ENCODE peak calls at places on chromosomes 6 and 20, in five cellular contexts. One of them, this sample, is unnamed.

GRCh38 chr20:50085481-50086365 is 27.2 kb downstream of the UBE2V1 start:
- DNase-seq in H54: no peak
- DNase-seq in T follicular helper cell: peak; percentile 15
- DNase-seq in NCI-H1436 treated with DMSO at 0.1 percent for 48 hours: peak; percentile 32
- DNase-seq in fibroblast of mammary gland: peak; percentile 71
- DNase-seq in this sample: peak; percentile 60

GRCh38 chr6:36154286-36154685 is 24.0 kb downstream of the MAPK13 start:
- DNase-seq in H54: no peak
- DNase-seq in T follicular helper cell: no peak
- DNase-seq in NCI-H1436 treated with DMSO at 0.1 percent for 48 hours: no peak
- DNase-seq in fibroblast of mammary gland: no peak
- DNase-seq in this sample: no peak

GRCh38 chr20:43535370-43536004 is 23.3 kb upstream of the SGK2 start:
- DNase-seq in H54: no peak
- DNase-seq in T follicular helper cell: no peak
- DNase-seq in NCI-H1436 treated with DMSO at 0.1 percent for 48 hours: no peak
- DNase-seq in fibroblast of mammary gland: no peak
- DNase-seq in this sample: no peak

GRCh38 chr6:36827261-36828079 is 11.8 kb downstream of the CPNE5 start:
- DNase-seq in H54: peak; percentile 79
- DNase-seq in T follicular helper cell: no peak
- DNase-seq in NCI-H1436 treated with DMSO at 0.1 percent for 48 hours: no peak
- DNase-seq in fibroblast of mammary gland: peak; percentile 78
- DNase-seq in this sample: no peak

GRCh38 chr20:45993197-45993951 is 15.3 kb upstream of the MMP9 start:
- DNase-seq in H54: peak; percentile 94
- DNase-seq in T follicular helper cell: no peak
- DNase-seq in NCI-H1436 treated with DMSO at 0.1 percent for 48 hours: no peak
- DNase-seq in fibroblast of mammary gland: peak; percentile 28
- DNase-seq in this sample: peak; percentile 27

GRCh38 chr6:30685157-30685976 is 1.1 kb downstream of the PPP1R18 start:
- DNase-seq in H54: no peak
- DNase-seq in T follicular helper cell: no peak
- DNase-seq in NCI-H1436 treated with DMSO at 0.1 percent for 48 hours: no peak
- DNase-seq in fibroblast of mammary gland: peak; percentile 44
- DNase-seq in this sample: no peak

GRCh38 chr6:17101422-17102257 is at the start of gene STMND1:
- DNase-seq in H54: no peak
- DNase-seq in T follicular helper cell: no peak
- DNase-seq in NCI-H1436 treated with DMSO at 0.1 percent for 48 hours: no peak
- DNase-seq in fibroblast of mammary gland: peak; percentile 20
- DNase-seq in this sample: no peak

GRCh38 chr20:52809003-52809402 is 163.2 kb upstream of the TSHZ2 start:
- DNase-seq in H54: no peak
- DNase-seq in T follicular helper cell: no peak
- DNase-seq in NCI-H1436 treated with DMSO at 0.1 percent for 48 hours: no peak
- DNase-seq in fibroblast of mammary gland: no peak
- DNase-seq in this sample: no peak

GRCh38 chr20:62732766-62733165 is 24.1 kb downstream of the NTSR1 start:
- DNase-seq in H54: no peak
- DNase-seq in T follicular helper cell: no peak
- DNase-seq in NCI-H1436 treated with DMSO at 0.1 percent for 48 hours: no peak
- DNase-seq in fibroblast of mammary gland: no peak
- DNase-seq in this sample: no peak

GRCh38 chr20:38231786-38232130 is 28.8 kb downstream of the KIAA1755 start:
- DNase-seq in H54: no peak
- DNase-seq in T follicular helper cell: no peak
- DNase-seq in NCI-H1436 treated with DMSO at 0.1 percent for 48 hours: no peak
- DNase-seq in fibroblast of mammary gland: peak; percentile 64
- DNase-seq in this sample: no peak

GRCh38 chr6:138979365-138979764 is 8.7 kb downstream of the REPS1 start:
- DNase-seq in H54: no peak
- DNase-seq in T follicular helper cell: no peak
- DNase-seq in NCI-H1436 treated with DMSO at 0.1 percent for 48 hours: no peak
- DNase-seq in fibroblast of mammary gland: peak; percentile 55
- DNase-seq in this sample: no peak

GRCh38 chr20:6416371-6416770 is 293.5 kb upstream of the FERMT1 start:
- DNase-seq in H54: no peak
- DNase-seq in T follicular helper cell: no peak
- DNase-seq in NCI-H1436 treated with DMSO at 0.1 percent for 48 hours: no peak
- DNase-seq in fibroblast of mammary gland: no peak
- DNase-seq in this sample: no peak

GRCh38 chr6:1929931-1930330 is 315.5 kb downstream of the GMDS start:
- DNase-seq in H54: no peak
- DNase-seq in T follicular helper cell: no peak
- DNase-seq in NCI-H1436 treated with DMSO at 0.1 percent for 48 hours: no peak
- DNase-seq in fibroblast of mammary gland: no peak
- DNase-seq in this sample: no peak

GRCh38 chr6:100257661-100258395 is 206.9 kb downstream of the SIM1 start:
- DNase-seq in H54: peak; percentile 1
- DNase-seq in T follicular helper cell: no peak
- DNase-seq in NCI-H1436 treated with DMSO at 0.1 percent for 48 hours: peak; percentile 14
- DNase-seq in fibroblast of mammary gland: peak; percentile 57
- DNase-seq in this sample: no peak

GRCh38 chr20:60960500-60960899 is 291.6 kb upstream of the CDH4 start:
- DNase-seq in H54: no peak
- DNase-seq in T follicular helper cell: no peak
- DNase-seq in NCI-H1436 treated with DMSO at 0.1 percent for 48 hours: no peak
- DNase-seq in fibroblast of mammary gland: no peak
- DNase-seq in this sample: no peak

GRCh38 chr6:3749390-3749978 is 2.0 kb downstream of the PXDC1 start:
- DNase-seq in H54: no peak
- DNase-seq in T follicular helper cell: no peak
- DNase-seq in NCI-H1436 treated with DMSO at 0.1 percent for 48 hours: no peak
- DNase-seq in fibroblast of mammary gland: no peak
- DNase-seq in this sample: no peak

GRCh38 chr6:40036186-40036585 is 101.9 kb upstream of the MOCS1 start:
- DNase-seq in H54: no peak
- DNase-seq in T follicular helper cell: no peak
- DNase-seq in NCI-H1436 treated with DMSO at 0.1 percent for 48 hours: no peak
- DNase-seq in fibroblast of mammary gland: no peak
- DNase-seq in this sample: no peak

GRCh38 chr6:83403191-83403590 is 27.7 kb downstream of the ME1 start:
- DNase-seq in H54: no peak
- DNase-seq in T follicular helper cell: no peak
- DNase-seq in NCI-H1436 treated with DMSO at 0.1 percent for 48 hours: no peak
- DNase-seq in fibroblast of mammary gland: no peak
- DNase-seq in this sample: no peak

GRCh38 chr6:89375427-89375868 is 22.9 kb upstream of the UBE2J1 start:
- DNase-seq in H54: no peak
- DNase-seq in T follicular helper cell: peak; percentile 55
- DNase-seq in NCI-H1436 treated with DMSO at 0.1 percent for 48 hours: peak; percentile 80
- DNase-seq in fibroblast of mammary gland: no peak
- DNase-seq in this sample: peak; percentile 91

GRCh38 chr6:36326351-36326995 is 10.2 kb downstream of the BNIP5 start:
- DNase-seq in H54: no peak
- DNase-seq in T follicular helper cell: no peak
- DNase-seq in NCI-H1436 treated with DMSO at 0.1 percent for 48 hours: no peak
- DNase-seq in fibroblast of mammary gland: peak; percentile 11
- DNase-seq in this sample: no peak

GRCh38 chr6:3805448-3806123 is 43.6 kb upstream of the FAM50B start:
- DNase-seq in H54: no peak
- DNase-seq in T follicular helper cell: no peak
- DNase-seq in NCI-H1436 treated with DMSO at 0.1 percent for 48 hours: no peak
- DNase-seq in fibroblast of mammary gland: no peak
- DNase-seq in this sample: no peak

GRCh38 chr6:125406771-125407170 is 105.0 kb upstream of the HDDC2 start:
- DNase-seq in H54: no peak
- DNase-seq in T follicular helper cell: no peak
- DNase-seq in NCI-H1436 treated with DMSO at 0.1 percent for 48 hours: no peak
- DNase-seq in fibroblast of mammary gland: no peak
- DNase-seq in this sample: no peak

GRCh38 chr20:16580127-16580526 is 6.9 kb upstream of the KIF16B start:
- DNase-seq in H54: no peak
- DNase-seq in T follicular helper cell: no peak
- DNase-seq in NCI-H1436 treated with DMSO at 0.1 percent for 48 hours: no peak
- DNase-seq in fibroblast of mammary gland: peak; percentile 90
- DNase-seq in this sample: no peak

GRCh38 chr6:143099647-143100046 is 39.0 kb downstream of the AIG1 start:
- DNase-seq in H54: no peak
- DNase-seq in T follicular helper cell: no peak
- DNase-seq in NCI-H1436 treated with DMSO at 0.1 percent for 48 hours: no peak
- DNase-seq in fibroblast of mammary gland: no peak
- DNase-seq in this sample: no peak

GRCh38 chr6:164035912-164036485 is 621.5 kb downstream of the QKI start:
- DNase-seq in H54: no peak
- DNase-seq in T follicular helper cell: no peak
- DNase-seq in NCI-H1436 treated with DMSO at 0.1 percent for 48 hours: peak; percentile 87
- DNase-seq in fibroblast of mammary gland: no peak
- DNase-seq in this sample: no peak

GRCh38 chr20:56069016-56069415 is 63.7 kb upstream of the CBLN4 start:
- DNase-seq in H54: no peak
- DNase-seq in T follicular helper cell: no peak
- DNase-seq in NCI-H1436 treated with DMSO at 0.1 percent for 48 hours: no peak
- DNase-seq in fibroblast of mammary gland: no peak
- DNase-seq in this sample: no peak

GRCh38 chr6:159557046-159557445 is 136.0 kb downstream of the SOD2 start:
- DNase-seq in H54: no peak
- DNase-seq in T follicular helper cell: no peak
- DNase-seq in NCI-H1436 treated with DMSO at 0.1 percent for 48 hours: no peak
- DNase-seq in fibroblast of mammary gland: no peak
- DNase-seq in this sample: no peak

GRCh38 chr6:48151142-48151541 is 40.1 kb upstream of the PTCHD4 start:
- DNase-seq in H54: no peak
- DNase-seq in T follicular helper cell: no peak
- DNase-seq in NCI-H1436 treated with DMSO at 0.1 percent for 48 hours: no peak
- DNase-seq in fibroblast of mammary gland: peak; percentile 93
- DNase-seq in this sample: no peak

GRCh38 chr6:81562169-81562568 is 190.3 kb downstream of the TENT5A start:
- DNase-seq in H54: no peak
- DNase-seq in T follicular helper cell: no peak
- DNase-seq in NCI-H1436 treated with DMSO at 0.1 percent for 48 hours: no peak
- DNase-seq in fibroblast of mammary gland: peak; percentile 69
- DNase-seq in this sample: no peak

GRCh38 chr6:157586476-157587126 is 205.6 kb downstream of the ZDHHC14 start:
- DNase-seq in H54: no peak
- DNase-seq in T follicular helper cell: no peak
- DNase-seq in NCI-H1436 treated with DMSO at 0.1 percent for 48 hours: no peak
- DNase-seq in fibroblast of mammary gland: no peak
- DNase-seq in this sample: no peak

GRCh38 chr6:160063771-160064413 is 57.7 kb upstream of the SLC22A1 start:
- DNase-seq in H54: no peak
- DNase-seq in T follicular helper cell: no peak
- DNase-seq in NCI-H1436 treated with DMSO at 0.1 percent for 48 hours: no peak
- DNase-seq in fibroblast of mammary gland: no peak
- DNase-seq in this sample: no peak

GRCh38 chr6:34592208-34592952 is 36.3 kb upstream of the SPDEF start:
- DNase-seq in H54: no peak
- DNase-seq in T follicular helper cell: no peak
- DNase-seq in NCI-H1436 treated with DMSO at 0.1 percent for 48 hours: no peak
- DNase-seq in fibroblast of mammary gland: no peak
- DNase-seq in this sample: no peak

GRCh38 chr20:62749851-62750445 is 41.3 kb downstream of the NTSR1 start:
- DNase-seq in H54: no peak
- DNase-seq in T follicular helper cell: no peak
- DNase-seq in NCI-H1436 treated with DMSO at 0.1 percent for 48 hours: no peak
- DNase-seq in fibroblast of mammary gland: no peak
- DNase-seq in this sample: no peak

GRCh38 chr6:156953125-156953477 is 175.9 kb downstream of the ARID1B start:
- DNase-seq in H54: no peak
- DNase-seq in T follicular helper cell: no peak
- DNase-seq in NCI-H1436 treated with DMSO at 0.1 percent for 48 hours: no peak
- DNase-seq in fibroblast of mammary gland: no peak
- DNase-seq in this sample: no peak

GRCh38 chr6:85044336-85044735 is 279.9 kb upstream of the TBX18 start:
- DNase-seq in H54: no peak
- DNase-seq in T follicular helper cell: no peak
- DNase-seq in NCI-H1436 treated with DMSO at 0.1 percent for 48 hours: no peak
- DNase-seq in fibroblast of mammary gland: peak; percentile 49
- DNase-seq in this sample: no peak

GRCh38 chr6:4320860-4321259 is 185.5 kb upstream of the ECI2 start:
- DNase-seq in H54: peak; percentile 38
- DNase-seq in T follicular helper cell: no peak
- DNase-seq in NCI-H1436 treated with DMSO at 0.1 percent for 48 hours: no peak
- DNase-seq in fibroblast of mammary gland: peak; percentile 93
- DNase-seq in this sample: no peak

GRCh38 chr6:126812651-126813050 is 305.8 kb upstream of the RSPO3 start:
- DNase-seq in H54: no peak
- DNase-seq in T follicular helper cell: no peak
- DNase-seq in NCI-H1436 treated with DMSO at 0.1 percent for 48 hours: no peak
- DNase-seq in fibroblast of mammary gland: peak; percentile 26
- DNase-seq in this sample: no peak

GRCh38 chr20:59403261-59403961 is 103.0 kb downstream of the EDN3 start:
- DNase-seq in H54: peak; percentile 79
- DNase-seq in T follicular helper cell: peak; percentile 43
- DNase-seq in NCI-H1436 treated with DMSO at 0.1 percent for 48 hours: no peak
- DNase-seq in fibroblast of mammary gland: no peak
- DNase-seq in this sample: peak; percentile 22

GRCh38 chr6:33803571-33804053 is at the start of gene MLN:
- DNase-seq in H54: no peak
- DNase-seq in T follicular helper cell: no peak
- DNase-seq in NCI-H1436 treated with DMSO at 0.1 percent for 48 hours: no peak
- DNase-seq in fibroblast of mammary gland: no peak
- DNase-seq in this sample: no peak

GRCh38 chr6:32488085-32488484 is 42.0 kb downstream of the HLA-DRB5 start:
- DNase-seq in H54: no peak
- DNase-seq in T follicular helper cell: no peak
- DNase-seq in NCI-H1436 treated with DMSO at 0.1 percent for 48 hours: no peak
- DNase-seq in fibroblast of mammary gland: no peak
- DNase-seq in this sample: no peak

This sample was measured in NCI-H2107.